ENCODE peak calls at places on chromosomes 5 and 9, in four cellular contexts. One of them, this sample, is unnamed.

GRCh38 chr9:84207443-84208032 is 133.0 kb downstream of the SLC28A3 start:
- DNase-seq in CD8-positive, alpha-beta T cell: no peak
- DNase-seq in kidney epithelial cell: no peak
- DNase-seq in omental fat pad: no peak
- DNase-seq in this sample: no peak

GRCh38 chr5:172731286-172732073 is 39.5 kb downstream of the DUSP1 start:
- DNase-seq in CD8-positive, alpha-beta T cell: no peak
- DNase-seq in kidney epithelial cell: peak; percentile 57
- DNase-seq in omental fat pad: no peak
- DNase-seq in this sample: no peak

GRCh38 chr5:172622091-172623046 is 18.7 kb upstream of the NEURL1B start:
- DNase-seq in CD8-positive, alpha-beta T cell: no peak
- DNase-seq in kidney epithelial cell: no peak
- DNase-seq in omental fat pad: no peak
- DNase-seq in this sample: no peak

GRCh38 chr5:138752951-138753793 is at the start of gene CTNNA1:
- DNase-seq in CD8-positive, alpha-beta T cell: peak; percentile 33
- DNase-seq in kidney epithelial cell: no peak
- DNase-seq in omental fat pad: peak; percentile 36
- DNase-seq in this sample: peak; percentile 78

GRCh38 chr5:137022043-137022442 is 477.1 kb downstream of the SPOCK1 start:
- DNase-seq in CD8-positive, alpha-beta T cell: no peak
- DNase-seq in kidney epithelial cell: no peak
- DNase-seq in omental fat pad: no peak
- DNase-seq in this sample: no peak

GRCh38 chr9:93829271-93830223 is 125.6 kb downstream of the BARX1 start:
- DNase-seq in CD8-positive, alpha-beta T cell: no peak
- DNase-seq in kidney epithelial cell: no peak
- DNase-seq in omental fat pad: no peak
- DNase-seq in this sample: no peak

GRCh38 chr5:14184725-14185124 is 41.6 kb downstream of the TRIO start:
- DNase-seq in CD8-positive, alpha-beta T cell: no peak
- DNase-seq in kidney epithelial cell: no peak
- DNase-seq in omental fat pad: no peak
- DNase-seq in this sample: no peak

GRCh38 chr5:133950821-133951612 is 17.4 kb downstream of the C5orf15 start:
- DNase-seq in CD8-positive, alpha-beta T cell: no peak
- DNase-seq in kidney epithelial cell: no peak
- DNase-seq in omental fat pad: no peak
- DNase-seq in this sample: no peak

GRCh38 chr5:118903010-118903409 is 85.3 kb downstream of the DTWD2 start:
- DNase-seq in CD8-positive, alpha-beta T cell: no peak
- DNase-seq in kidney epithelial cell: no peak
- DNase-seq in omental fat pad: no peak
- DNase-seq in this sample: no peak

GRCh38 chr9:132474253-132474652 is 64.2 kb downstream of the CFAP77 start:
- DNase-seq in CD8-positive, alpha-beta T cell: no peak
- DNase-seq in kidney epithelial cell: no peak
- DNase-seq in omental fat pad: no peak
- DNase-seq in this sample: no peak

GRCh38 chr5:158938181-158938580 is 161.5 kb downstream of the EBF1 start:
- DNase-seq in CD8-positive, alpha-beta T cell: no peak
- DNase-seq in kidney epithelial cell: no peak
- DNase-seq in omental fat pad: no peak
- DNase-seq in this sample: no peak

GRCh38 chr5:10482791-10483530 is 41.3 kb downstream of the ROPN1L start:
- DNase-seq in CD8-positive, alpha-beta T cell: no peak
- DNase-seq in kidney epithelial cell: no peak
- DNase-seq in omental fat pad: no peak
- DNase-seq in this sample: no peak

GRCh38 chr5:2565147-2565546 is 186.3 kb downstream of the IRX2 start:
- DNase-seq in CD8-positive, alpha-beta T cell: no peak
- DNase-seq in kidney epithelial cell: no peak
- DNase-seq in omental fat pad: no peak
- DNase-seq in this sample: no peak

GRCh38 chr9:107827884-107828283 is 338.3 kb upstream of the KLF4 start:
- DNase-seq in CD8-positive, alpha-beta T cell: no peak
- DNase-seq in kidney epithelial cell: no peak
- DNase-seq in omental fat pad: no peak
- DNase-seq in this sample: no peak

GRCh38 chr9:73347720-73348119 is 196.1 kb downstream of the ANXA1 start:
- DNase-seq in CD8-positive, alpha-beta T cell: no peak
- DNase-seq in kidney epithelial cell: no peak
- DNase-seq in omental fat pad: no peak
- DNase-seq in this sample: no peak

GRCh38 chr5:81180780-81181179 is 52.3 kb upstream of the CKMT2 start:
- DNase-seq in CD8-positive, alpha-beta T cell: no peak
- DNase-seq in kidney epithelial cell: no peak
- DNase-seq in omental fat pad: no peak
- DNase-seq in this sample: no peak

GRCh38 chr9:136564379-136564988 is 18.6 kb upstream of the NOTCH1 start:
- DNase-seq in CD8-positive, alpha-beta T cell: no peak
- DNase-seq in kidney epithelial cell: no peak
- DNase-seq in omental fat pad: no peak
- DNase-seq in this sample: no peak

GRCh38 chr5:151905639-151906038 is 19.0 kb downstream of the GLRA1 start:
- DNase-seq in CD8-positive, alpha-beta T cell: no peak
- DNase-seq in kidney epithelial cell: no peak
- DNase-seq in omental fat pad: no peak
- DNase-seq in this sample: no peak

GRCh38 chr5:122124766-122125165 is 4.6 kb upstream of the ZNF474 start:
- DNase-seq in CD8-positive, alpha-beta T cell: no peak
- DNase-seq in kidney epithelial cell: no peak
- DNase-seq in omental fat pad: no peak
- DNase-seq in this sample: no peak

GRCh38 chr9:75615284-75615683 is 275.2 kb upstream of the PCSK5 start:
- DNase-seq in CD8-positive, alpha-beta T cell: no peak
- DNase-seq in kidney epithelial cell: no peak
- DNase-seq in omental fat pad: no peak
- DNase-seq in this sample: no peak

GRCh38 chr9:88706193-88707112 is 171.5 kb downstream of the NXNL2 start:
- DNase-seq in CD8-positive, alpha-beta T cell: no peak
- DNase-seq in kidney epithelial cell: peak; percentile 51
- DNase-seq in omental fat pad: no peak
- DNase-seq in this sample: no peak

GRCh38 chr9:19732570-19732969 is 56.3 kb downstream of the SLC24A2 start:
- DNase-seq in CD8-positive, alpha-beta T cell: no peak
- DNase-seq in kidney epithelial cell: no peak
- DNase-seq in omental fat pad: no peak
- DNase-seq in this sample: no peak

GRCh38 chr9:33446507-33447403 is 638 bp downstream of the AQP3 start:
- DNase-seq in CD8-positive, alpha-beta T cell: peak; percentile 26
- DNase-seq in kidney epithelial cell: peak; percentile 38
- DNase-seq in omental fat pad: no peak
- DNase-seq in this sample: no peak

GRCh38 chr5:137234973-137235943 is 263.9 kb downstream of the SPOCK1 start:
- DNase-seq in CD8-positive, alpha-beta T cell: no peak
- DNase-seq in kidney epithelial cell: no peak
- DNase-seq in omental fat pad: no peak
- DNase-seq in this sample: no peak

GRCh38 chr5:178221857-178222256 is 10.7 kb downstream of the PHYKPL start:
- DNase-seq in CD8-positive, alpha-beta T cell: no peak
- DNase-seq in kidney epithelial cell: no peak
- DNase-seq in omental fat pad: no peak
- DNase-seq in this sample: no peak

GRCh38 chr9:27086818-27087680 is 22.0 kb upstream of the TEK start:
- DNase-seq in CD8-positive, alpha-beta T cell: no peak
- DNase-seq in kidney epithelial cell: no peak
- DNase-seq in omental fat pad: no peak
- DNase-seq in this sample: no peak

GRCh38 chr5:120463991-120464626 is at the start of gene PRR16:
- DNase-seq in CD8-positive, alpha-beta T cell: no peak
- DNase-seq in kidney epithelial cell: no peak
- DNase-seq in omental fat pad: no peak
- DNase-seq in this sample: no peak

GRCh38 chr5:170442381-170442780 is 53.2 kb upstream of the KCNMB1 start:
- DNase-seq in CD8-positive, alpha-beta T cell: no peak
- DNase-seq in kidney epithelial cell: no peak
- DNase-seq in omental fat pad: no peak
- DNase-seq in this sample: no peak

GRCh38 chr9:108150736-108151135 is 661.2 kb upstream of the KLF4 start:
- DNase-seq in CD8-positive, alpha-beta T cell: no peak
- DNase-seq in kidney epithelial cell: no peak
- DNase-seq in omental fat pad: no peak
- DNase-seq in this sample: no peak

GRCh38 chr9:70421020-70421271 is 6.5 kb upstream of the KLF9 start:
- DNase-seq in CD8-positive, alpha-beta T cell: no peak
- DNase-seq in kidney epithelial cell: no peak
- DNase-seq in omental fat pad: no peak
- DNase-seq in this sample: no peak
- TF ChIP-seq CTCF in CD8-positive, alpha-beta T cell: no peak
- TF ChIP-seq CTCF in kidney epithelial cell: no peak
- TF ChIP-seq CTCF in omental fat pad: no peak
- TF ChIP-seq CTCF in this sample: no peak

GRCh38 chr9:116599342-116599884 is 87.7 kb upstream of the TRIM32 start:
- DNase-seq in CD8-positive, alpha-beta T cell: no peak
- DNase-seq in kidney epithelial cell: no peak
- DNase-seq in omental fat pad: no peak
- DNase-seq in this sample: no peak
- TF ChIP-seq CTCF in CD8-positive, alpha-beta T cell: no peak
- TF ChIP-seq CTCF in kidney epithelial cell: peak; percentile 6
- TF ChIP-seq CTCF in omental fat pad: no peak
- TF ChIP-seq CTCF in this sample: no peak

DNA sequence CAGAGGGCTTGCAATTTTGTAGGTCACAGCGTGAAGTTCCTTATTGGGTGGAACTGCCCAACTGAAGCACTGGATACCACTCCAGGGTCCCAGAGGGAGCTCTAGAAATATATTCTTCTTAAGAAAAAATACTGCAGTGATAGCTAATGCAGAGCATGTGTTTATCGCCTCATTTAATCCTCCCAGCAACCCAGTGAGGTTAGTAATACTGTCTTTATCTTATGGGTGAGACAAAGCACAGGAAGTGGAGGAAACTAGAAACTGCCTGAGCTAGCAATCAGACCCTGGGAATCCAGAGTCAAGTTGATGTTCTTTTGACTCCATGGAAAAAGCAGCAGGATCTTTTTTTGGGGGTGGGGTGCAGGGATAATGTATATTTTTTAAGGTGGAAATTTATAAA is 153.3 kb downstream of the PJA2 start:
- DNase-seq in CD8-positive, alpha-beta T cell: no peak
- DNase-seq in kidney epithelial cell: no peak
- DNase-seq in omental fat pad: no peak
- DNase-seq in this sample: no peak
- TF ChIP-seq CTCF in CD8-positive, alpha-beta T cell: no peak
- TF ChIP-seq CTCF in kidney epithelial cell: no peak
- TF ChIP-seq CTCF in omental fat pad: no peak
- TF ChIP-seq CTCF in this sample: no peak

GRCh38 chr5:39608024-39608423 is 183.2 kb upstream of the DAB2 start:
- DNase-seq in CD8-positive, alpha-beta T cell: no peak
- DNase-seq in kidney epithelial cell: no peak
- DNase-seq in omental fat pad: no peak
- DNase-seq in this sample: no peak

GRCh38 chr5:39605966-39606591 is 181.3 kb upstream of the DAB2 start:
- DNase-seq in CD8-positive, alpha-beta T cell: no peak
- DNase-seq in kidney epithelial cell: no peak
- DNase-seq in omental fat pad: no peak
- DNase-seq in this sample: no peak

GRCh38 chr5:39604491-39604890 is 179.7 kb upstream of the DAB2 start:
- DNase-seq in CD8-positive, alpha-beta T cell: no peak
- DNase-seq in kidney epithelial cell: no peak
- DNase-seq in omental fat pad: no peak
- DNase-seq in this sample: no peak

GRCh38 chr5:39606592-39606990 is 181.8 kb upstream of the DAB2 start:
- DNase-seq in CD8-positive, alpha-beta T cell: no peak
- DNase-seq in kidney epithelial cell: no peak
- DNase-seq in omental fat pad: no peak
- DNase-seq in this sample: no peak

GRCh38 chr5:39605145-39605544 is 180.4 kb upstream of the DAB2 start:
- DNase-seq in CD8-positive, alpha-beta T cell: no peak
- DNase-seq in kidney epithelial cell: no peak
- DNase-seq in omental fat pad: no peak
- DNase-seq in this sample: no peak
- TF ChIP-seq CTCF in CD8-positive, alpha-beta T cell: no peak
- TF ChIP-seq CTCF in kidney epithelial cell: no peak
- TF ChIP-seq CTCF in omental fat pad: no peak
- TF ChIP-seq CTCF in this sample: no peak

GRCh38 chr5:148687427-148687826 is 33.1 kb upstream of the HTR4 start:
- DNase-seq in CD8-positive, alpha-beta T cell: no peak
- DNase-seq in kidney epithelial cell: no peak
- DNase-seq in omental fat pad: no peak
- DNase-seq in this sample: no peak
- TF ChIP-seq CTCF in CD8-positive, alpha-beta T cell: no peak
- TF ChIP-seq CTCF in kidney epithelial cell: peak; percentile 34
- TF ChIP-seq CTCF in omental fat pad: no peak
- TF ChIP-seq CTCF in this sample: peak; percentile 20

GRCh38 chr5:101728933-101729332 is 567.2 kb downstream of the SLCO4C1 start:
- DNase-seq in CD8-positive, alpha-beta T cell: no peak
- DNase-seq in kidney epithelial cell: no peak
- DNase-seq in omental fat pad: no peak
- DNase-seq in this sample: no peak
- TF ChIP-seq CTCF in CD8-positive, alpha-beta T cell: no peak
- TF ChIP-seq CTCF in kidney epithelial cell: peak; percentile 24
- TF ChIP-seq CTCF in omental fat pad: no peak
- TF ChIP-seq CTCF in this sample: peak; percentile 31

GRCh38 chr5:168020522-168021294 is 270.7 kb upstream of the WWC1 start:
- DNase-seq in CD8-positive, alpha-beta T cell: no peak
- DNase-seq in kidney epithelial cell: no peak
- DNase-seq in omental fat pad: no peak
- DNase-seq in this sample: no peak
- TF ChIP-seq CTCF in CD8-positive, alpha-beta T cell: no peak
- TF ChIP-seq CTCF in kidney epithelial cell: peak; percentile 30
- TF ChIP-seq CTCF in omental fat pad: no peak
- TF ChIP-seq CTCF in this sample: peak; percentile 14

DNA sequence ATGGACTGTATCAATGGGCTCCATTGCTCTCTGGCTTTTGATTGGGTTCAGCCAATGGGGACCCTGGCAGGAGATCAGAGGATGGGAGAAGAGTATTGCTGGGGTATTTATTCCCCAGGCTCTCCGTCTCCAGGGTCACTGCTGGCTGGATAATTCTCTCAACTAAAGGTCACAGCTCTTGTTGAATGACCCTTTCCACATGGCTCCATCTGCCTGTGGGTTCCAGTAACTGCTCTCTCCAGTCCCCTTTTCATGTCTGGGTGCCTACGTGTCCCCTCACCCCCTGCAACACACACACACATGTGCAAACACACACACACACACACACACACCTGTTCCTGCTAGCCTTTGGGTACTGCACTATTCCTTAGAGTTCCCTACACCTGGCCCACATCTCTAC is 53.9 kb upstream of the RIC1 start:
- DNase-seq in CD8-positive, alpha-beta T cell: no peak
- DNase-seq in kidney epithelial cell: no peak
- DNase-seq in omental fat pad: no peak
- DNase-seq in this sample: no peak
- TF ChIP-seq CTCF in CD8-positive, alpha-beta T cell: no peak
- TF ChIP-seq CTCF in kidney epithelial cell: no peak
- TF ChIP-seq CTCF in omental fat pad: no peak
- TF ChIP-seq CTCF in this sample: no peak